ENCODE peak calls at places on chromosomes 5 and 9, in seven cellular contexts. T, D, G, F, Z, J and H are unnamed samples.

GRCh38 chr5:149392718-149393117 is 13.6 kb upstream of the IL17B start:
- DNase-seq in T (no peak), D (no peak), G (peak), F (no peak), Z (no peak), J (no peak), H (peak)

GRCh38 chr9:112072721-112073553 is 102.2 kb downstream of the SUSD1 start:
- DNase-seq in T (no peak), D (no peak), G (peak), F (peak), Z (no peak), J (peak), H (peak)

GRCh38 chr9:37862530-37862929 is 41.4 kb downstream of the SLC25A51 start:
- DNase-seq in T (no peak), D (no peak), G (no peak), F (no peak), Z (no peak), J (no peak), H (no peak)

GRCh38 chr9:99866398-99866797 is 40.1 kb upstream of the STX17 start:
- DNase-seq in T (no peak), D (no peak), G (no peak), F (no peak), Z (no peak), J (no peak), H (no peak)

GRCh38 chr9:99309540-99309939 is 87.5 kb downstream of the SEC61B start:
- DNase-seq in T (no peak), D (no peak), G (no peak), F (no peak), Z (no peak), J (no peak), H (no peak)

GRCh38 chr5:110917161-110917875 is 154.2 kb upstream of the TSLP start:
- DNase-seq in T (no peak), D (no peak), G (peak), F (no peak), Z (no peak), J (peak), H (no peak)

GRCh38 chr9:136140966-136141365 is 22.3 kb upstream of the TMEM250 start:
- DNase-seq in T (no peak), D (no peak), G (no peak), F (no peak), Z (no peak), J (peak), H (no peak)

GRCh38 chr5:96652769-96653455 is 9.3 kb upstream of the CAST start:
- DNase-seq in T (no peak), D (no peak), G (peak), F (peak), Z (no peak), J (peak), H (peak)

GRCh38 chr9:124757589-124757988 is 13.5 kb downstream of the NR6A1 start:
- DNase-seq in T (no peak), D (no peak), G (no peak), F (peak), Z (no peak), J (no peak), H (no peak)

GRCh38 chr9:124758691-124759090 is 12.4 kb downstream of the NR6A1 start:
- DNase-seq in T (no peak), D (no peak), G (no peak), F (no peak), Z (no peak), J (no peak), H (no peak)

GRCh38 chr9:124759327-124759726 is 11.8 kb downstream of the NR6A1 start:
- DNase-seq in T (no peak), D (no peak), G (no peak), F (peak), Z (no peak), J (no peak), H (no peak)

GRCh38 chr9:124756011-124756410 is 15.1 kb downstream of the NR6A1 start:
- DNase-seq in T (no peak), D (no peak), G (no peak), F (no peak), Z (no peak), J (no peak), H (no peak)

GRCh38 chr9:124758061-124758460 is 13.1 kb downstream of the NR6A1 start:
- DNase-seq in T (no peak), D (no peak), G (no peak), F (peak), Z (no peak), J (no peak), H (no peak)
- H3K4me3 ChIP-seq in T (peak), D (no peak), G (no peak), F (no peak), Z (no peak), J (no peak), H (no peak)

GRCh38 chr5:14039576-14039975 is 95.1 kb upstream of the DNAH5 start:
- DNase-seq in T (no peak), D (no peak), G (peak), F (peak), Z (no peak), J (peak), H (peak)
- H3K4me3 ChIP-seq in T (no peak), D (no peak), G (no peak), F (no peak), Z (no peak), J (no peak), H (no peak)

DNA sequence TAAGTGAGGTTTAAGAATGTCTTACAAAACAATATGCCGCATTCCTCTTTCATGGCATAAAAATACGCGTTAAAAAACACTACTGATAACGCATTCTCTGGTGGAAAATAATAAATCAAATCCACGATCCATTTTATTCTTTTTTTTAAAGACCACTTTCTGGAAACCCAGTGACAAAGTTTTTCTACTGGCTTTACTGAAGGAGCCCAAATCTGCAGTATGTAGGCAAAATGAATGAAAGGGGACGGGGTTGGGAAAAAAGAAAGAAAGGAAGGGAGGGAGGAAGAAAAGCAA is 2.0 kb downstream of the SV2C start:
- DNase-seq in T (no peak), D (no peak), G (no peak), F (no peak), Z (no peak), J (no peak), H (no peak)
- H3K4me3 ChIP-seq in T (no peak), D (no peak), G (no peak), F (no peak), Z (no peak), J (no peak), H (no peak)

GRCh38 chr9:92481029-92481633 is 1.2 kb downstream of the ASPN start:
- DNase-seq in T (no peak), D (no peak), G (peak), F (peak), Z (no peak), J (peak), H (peak)

GRCh38 chr9:92483896-92484545 is 1.7 kb upstream of the ASPN start:
- DNase-seq in T (no peak), D (no peak), G (no peak), F (no peak), Z (no peak), J (peak), H (no peak)

GRCh38 chr9:92480332-92480771 is 2.0 kb downstream of the ASPN start:
- DNase-seq in T (no peak), D (no peak), G (peak), F (no peak), Z (no peak), J (peak), H (no peak)

GRCh38 chr9:92484563-92484962 is 2.3 kb upstream of the ASPN start:
- DNase-seq in T (no peak), D (no peak), G (no peak), F (no peak), Z (no peak), J (no peak), H (no peak)

GRCh38 chr9:92482336-92482735 is at the start of gene ASPN:
- DNase-seq in T (no peak), D (no peak), G (peak), F (no peak), Z (no peak), J (peak), H (no peak)
- H3K4me3 ChIP-seq in T (no peak), D (no peak), G (no peak), F (no peak), Z (peak), J (peak), H (peak)

GRCh38 chr5:62327138-62327537 is 21.1 kb downstream of the KIF2A start:
- DNase-seq in T (no peak), D (no peak), G (no peak), F (no peak), Z (no peak), J (no peak), H (no peak)
- H3K4me3 ChIP-seq in T (no peak), D (no peak), G (no peak), F (no peak), Z (no peak), J (no peak), H (no peak)